ENCODE peak calls at places on chromosomes 2 and 18, in six cellular contexts. One of them, this sample, is unnamed.

GRCh38 chr2:190849774-190850173 is 30.8 kb upstream of the GLS start:
- DNase-seq in ACHN: peak
- DNase-seq in NCI-H1092 treated with DMSO at 0.1 percent for 48 hours: no peak
- DNase-seq in AG08396: peak
- DNase-seq in ascending aorta: no peak
- DNase-seq in K562: no peak
- DNase-seq in this sample: no peak

GRCh38 chr18:22422909-22423548 is 5.3 kb upstream of the CTAGE1 start:
- DNase-seq in AG08396: peak
- DNase-seq in K562: no peak
- DNase-seq in ascending aorta: peak
- DNase-seq in ACHN: no peak
- DNase-seq in NCI-H1092 treated with DMSO at 0.1 percent for 48 hours: no peak
- DNase-seq in this sample: no peak

GRCh38 chr2:25885933-25886332 is 7.6 kb upstream of the ASXL2 start:
- DNase-seq in NCI-H1092 treated with DMSO at 0.1 percent for 48 hours: no peak
- DNase-seq in ascending aorta: no peak
- DNase-seq in K562: no peak
- DNase-seq in ACHN: peak
- DNase-seq in AG08396: peak
- DNase-seq in this sample: no peak

GRCh38 chr2:145764631-145765030 is 1244.7 kb upstream of the ZEB2 start:
- DNase-seq in ascending aorta: no peak
- DNase-seq in K562: no peak
- DNase-seq in NCI-H1092 treated with DMSO at 0.1 percent for 48 hours: peak
- DNase-seq in AG08396: no peak
- DNase-seq in ACHN: no peak
- DNase-seq in this sample: no peak

GRCh38 chr2:595831-596592 is 81.2 kb downstream of the TMEM18 start:
- DNase-seq in K562: no peak
- DNase-seq in ACHN: no peak
- DNase-seq in NCI-H1092 treated with DMSO at 0.1 percent for 48 hours: no peak
- DNase-seq in ascending aorta: no peak
- DNase-seq in AG08396: no peak
- DNase-seq in this sample: no peak

GRCh38 chr2:193518061-193518817 is 1323.5 kb upstream of the TMEFF2 start:
- DNase-seq in ACHN: peak
- DNase-seq in ascending aorta: no peak
- DNase-seq in NCI-H1092 treated with DMSO at 0.1 percent for 48 hours: no peak
- DNase-seq in K562: no peak
- DNase-seq in AG08396: no peak
- DNase-seq in this sample: no peak

GRCh38 chr2:29714333-29714732 is 207.1 kb downstream of the ALK start:
- DNase-seq in ascending aorta: no peak
- DNase-seq in ACHN: no peak
- DNase-seq in NCI-H1092 treated with DMSO at 0.1 percent for 48 hours: no peak
- DNase-seq in K562: no peak
- DNase-seq in AG08396: no peak
- DNase-seq in this sample: no peak

GRCh38 chr2:168369087-168369486 is 87.0 kb upstream of the CERS6 start:
- DNase-seq in AG08396: no peak
- DNase-seq in ACHN: no peak
- DNase-seq in ascending aorta: no peak
- DNase-seq in NCI-H1092 treated with DMSO at 0.1 percent for 48 hours: no peak
- DNase-seq in K562: no peak
- DNase-seq in this sample: no peak

GRCh38 chr18:10528439-10528838 is 2.6 kb downstream of the NAPG start:
- DNase-seq in ascending aorta: no peak
- DNase-seq in ACHN: no peak
- DNase-seq in K562: peak
- DNase-seq in NCI-H1092 treated with DMSO at 0.1 percent for 48 hours: no peak
- DNase-seq in AG08396: no peak
- DNase-seq in this sample: no peak

GRCh38 chr2:241107384-241107783 is 5.3 kb upstream of the MTERF4 start:
- DNase-seq in ascending aorta: no peak
- DNase-seq in AG08396: no peak
- DNase-seq in K562: no peak
- DNase-seq in ACHN: no peak
- DNase-seq in NCI-H1092 treated with DMSO at 0.1 percent for 48 hours: no peak
- DNase-seq in this sample: no peak

GRCh38 chr18:39350916-39351315 is 1785.3 kb upstream of the CELF4 start:
- DNase-seq in ACHN: no peak
- DNase-seq in AG08396: no peak
- DNase-seq in K562: no peak
- DNase-seq in ascending aorta: no peak
- DNase-seq in NCI-H1092 treated with DMSO at 0.1 percent for 48 hours: no peak
- DNase-seq in this sample: no peak

GRCh38 chr2:213317929-213318328 is 33.7 kb downstream of the SPAG16 start:
- DNase-seq in AG08396: no peak
- DNase-seq in K562: no peak
- DNase-seq in NCI-H1092 treated with DMSO at 0.1 percent for 48 hours: no peak
- DNase-seq in ACHN: no peak
- DNase-seq in ascending aorta: no peak
- DNase-seq in this sample: no peak

GRCh38 chr2:151669585-151670081 is 64.6 kb downstream of the NEB start:
- DNase-seq in NCI-H1092 treated with DMSO at 0.1 percent for 48 hours: no peak
- DNase-seq in ACHN: no peak
- DNase-seq in ascending aorta: no peak
- DNase-seq in K562: peak
- DNase-seq in AG08396: no peak
- DNase-seq in this sample: no peak

GRCh38 chr2:43212931-43213330 is 13.5 kb downstream of the ZFP36L2 start:
- DNase-seq in ACHN: no peak
- DNase-seq in ascending aorta: peak
- DNase-seq in NCI-H1092 treated with DMSO at 0.1 percent for 48 hours: no peak
- DNase-seq in AG08396: no peak
- DNase-seq in K562: no peak
- DNase-seq in this sample: no peak

GRCh38 chr2:218228366-218229092 is 11.5 kb downstream of the ARPC2 start:
- DNase-seq in ACHN: peak
- DNase-seq in AG08396: no peak
- DNase-seq in NCI-H1092 treated with DMSO at 0.1 percent for 48 hours: no peak
- DNase-seq in K562: no peak
- DNase-seq in ascending aorta: no peak
- DNase-seq in this sample: no peak

GRCh38 chr18:29874519-29875098 is 1167.9 kb downstream of the DSC3 start:
- DNase-seq in ACHN: peak
- DNase-seq in ascending aorta: no peak
- DNase-seq in K562: peak
- DNase-seq in AG08396: no peak
- DNase-seq in NCI-H1092 treated with DMSO at 0.1 percent for 48 hours: peak
- DNase-seq in this sample: no peak

GRCh38 chr2:64354857-64355680 is 98.9 kb upstream of the LGALSL start:
- DNase-seq in ascending aorta: no peak
- DNase-seq in AG08396: peak
- DNase-seq in ACHN: peak
- DNase-seq in NCI-H1092 treated with DMSO at 0.1 percent for 48 hours: no peak
- DNase-seq in K562: peak
- DNase-seq in this sample: peak

GRCh38 chr18:57921708-57922107 is 118.6 kb upstream of the ATP8B1 start:
- DNase-seq in ACHN: peak
- DNase-seq in AG08396: no peak
- DNase-seq in ascending aorta: no peak
- DNase-seq in NCI-H1092 treated with DMSO at 0.1 percent for 48 hours: no peak
- DNase-seq in K562: peak
- DNase-seq in this sample: no peak

GRCh38 chr2:88638123-88638650 is 10.9 kb upstream of the EIF2AK3 start:
- DNase-seq in NCI-H1092 treated with DMSO at 0.1 percent for 48 hours: no peak
- DNase-seq in ACHN: no peak
- DNase-seq in K562: no peak
- DNase-seq in ascending aorta: no peak
- DNase-seq in AG08396: no peak
- DNase-seq in this sample: no peak

GRCh38 chr2:65834657-65835056 is 402.3 kb upstream of the SPRED2 start:
- DNase-seq in K562: no peak
- DNase-seq in AG08396: no peak
- DNase-seq in ACHN: no peak
- DNase-seq in ascending aorta: no peak
- DNase-seq in NCI-H1092 treated with DMSO at 0.1 percent for 48 hours: no peak
- DNase-seq in this sample: no peak

GRCh38 chr2:54206596-54206995 is 49.4 kb downstream of the TSPYL6 start:
- DNase-seq in NCI-H1092 treated with DMSO at 0.1 percent for 48 hours: peak
- DNase-seq in ACHN: peak
- DNase-seq in K562: peak
- DNase-seq in ascending aorta: no peak
- DNase-seq in AG08396: peak
- DNase-seq in this sample: no peak

GRCh38 chr18:60191926-60192325 is 180.6 kb downstream of the MC4R start:
- DNase-seq in K562: no peak
- DNase-seq in NCI-H1092 treated with DMSO at 0.1 percent for 48 hours: no peak
- DNase-seq in ascending aorta: no peak
- DNase-seq in AG08396: no peak
- DNase-seq in ACHN: no peak
- DNase-seq in this sample: no peak

GRCh38 chr18:77052656-77053309 is 79.8 kb downstream of the MBP start:
- DNase-seq in ascending aorta: peak
- DNase-seq in ACHN: no peak
- DNase-seq in AG08396: no peak
- DNase-seq in K562: no peak
- DNase-seq in NCI-H1092 treated with DMSO at 0.1 percent for 48 hours: no peak
- DNase-seq in this sample: no peak

GRCh38 chr18:79395308-79395640 is 456 bp upstream of the NFATC1 start:
- DNase-seq in K562: no peak
- DNase-seq in AG08396: no peak
- DNase-seq in ascending aorta: no peak
- DNase-seq in ACHN: no peak
- DNase-seq in NCI-H1092 treated with DMSO at 0.1 percent for 48 hours: no peak
- DNase-seq in this sample: no peak

GRCh38 chr2:222341328-222341727 is 42.5 kb upstream of the PAX3 start:
- DNase-seq in ascending aorta: no peak
- DNase-seq in NCI-H1092 treated with DMSO at 0.1 percent for 48 hours: no peak
- DNase-seq in ACHN: no peak
- DNase-seq in K562: no peak
- DNase-seq in AG08396: no peak
- DNase-seq in this sample: no peak

GRCh38 chr2:67871696-67872320 is 191.0 kb downstream of the C1D start:
- DNase-seq in ascending aorta: peak
- DNase-seq in AG08396: peak
- DNase-seq in K562: no peak
- DNase-seq in NCI-H1092 treated with DMSO at 0.1 percent for 48 hours: no peak
- DNase-seq in ACHN: peak
- DNase-seq in this sample: no peak

GRCh38 chr18:5729983-5730699 is 165.2 kb downstream of the TMEM200C start:
- DNase-seq in K562: no peak
- DNase-seq in ACHN: no peak
- DNase-seq in AG08396: no peak
- DNase-seq in ascending aorta: peak
- DNase-seq in NCI-H1092 treated with DMSO at 0.1 percent for 48 hours: no peak
- DNase-seq in this sample: no peak

GRCh38 chr2:169573974-169574299 is 272 bp upstream of the FASTKD1 start:
- DNase-seq in AG08396: no peak
- DNase-seq in K562: no peak
- DNase-seq in NCI-H1092 treated with DMSO at 0.1 percent for 48 hours: no peak
- DNase-seq in ACHN: no peak
- DNase-seq in ascending aorta: no peak
- DNase-seq in this sample: no peak

GRCh38 chr18:48441405-48441881 is 32.3 kb upstream of the ZBTB7C start:
- DNase-seq in AG08396: no peak
- DNase-seq in NCI-H1092 treated with DMSO at 0.1 percent for 48 hours: peak
- DNase-seq in ascending aorta: peak
- DNase-seq in K562: no peak
- DNase-seq in ACHN: no peak
- DNase-seq in this sample: no peak

GRCh38 chr2:189862751-189863150 is 78.5 kb downstream of the PMS1 start:
- DNase-seq in K562: no peak
- DNase-seq in NCI-H1092 treated with DMSO at 0.1 percent for 48 hours: no peak
- DNase-seq in ACHN: no peak
- DNase-seq in ascending aorta: no peak
- DNase-seq in AG08396: no peak
- DNase-seq in this sample: no peak

GRCh38 chr2:120469486-120469885 is 123.5 kb downstream of the INHBB start:
- DNase-seq in NCI-H1092 treated with DMSO at 0.1 percent for 48 hours: no peak
- DNase-seq in ascending aorta: no peak
- DNase-seq in K562: no peak
- DNase-seq in AG08396: no peak
- DNase-seq in ACHN: no peak
- DNase-seq in this sample: no peak

GRCh38 chr2:238642973-238643372 is 204.9 kb upstream of the TWIST2 start:
- DNase-seq in K562: no peak
- DNase-seq in NCI-H1092 treated with DMSO at 0.1 percent for 48 hours: no peak
- DNase-seq in ACHN: no peak
- DNase-seq in AG08396: no peak
- DNase-seq in ascending aorta: no peak
- DNase-seq in this sample: no peak

GRCh38 chr18:10661333-10661732 is 135.5 kb downstream of the NAPG start:
- DNase-seq in ascending aorta: no peak
- DNase-seq in AG08396: no peak
- DNase-seq in ACHN: no peak
- DNase-seq in NCI-H1092 treated with DMSO at 0.1 percent for 48 hours: no peak
- DNase-seq in K562: no peak
- DNase-seq in this sample: no peak

GRCh38 chr2:99808801-99809200 is 319.0 kb upstream of the REV1 start:
- DNase-seq in ACHN: no peak
- DNase-seq in ascending aorta: no peak
- DNase-seq in AG08396: no peak
- DNase-seq in K562: no peak
- DNase-seq in NCI-H1092 treated with DMSO at 0.1 percent for 48 hours: no peak
- DNase-seq in this sample: no peak

GRCh38 chr2:233422050-233422639 is 67.9 kb downstream of the DGKD start:
- DNase-seq in K562: peak
- DNase-seq in AG08396: no peak
- DNase-seq in NCI-H1092 treated with DMSO at 0.1 percent for 48 hours: no peak
- DNase-seq in ascending aorta: peak
- DNase-seq in ACHN: no peak
- DNase-seq in this sample: no peak

GRCh38 chr18:21597616-21598015 is 2.9 kb downstream of the ESCO1 start:
- DNase-seq in ascending aorta: no peak
- DNase-seq in K562: no peak
- DNase-seq in AG08396: no peak
- DNase-seq in NCI-H1092 treated with DMSO at 0.1 percent for 48 hours: no peak
- DNase-seq in ACHN: no peak
- DNase-seq in this sample: no peak